ENCODE peak calls at places on chromosome 10, in nine cellular contexts. K, X, L, A, J, P, Z, I and U are unnamed samples.

GRCh38 chr10:133438711-133439273 is 14.4 kb upstream of the SPRN start:
- DNase-seq in K (peak; percentile 56), X (peak; percentile 42), L (no peak), A (peak; percentile 49), J (peak; percentile 32), P (no peak), Z (peak; percentile 38), I (peak; percentile 41), U (no peak)

GRCh38 chr10:59864141-59864962 is 42.0 kb downstream of the CCDC6 start:
- DNase-seq in K (no peak), X (no peak), L (no peak), A (no peak), J (no peak), P (no peak), Z (no peak), I (no peak), U (peak; percentile 13)

GRCh38 chr10:69952801-69953200 is 99.8 kb upstream of the MACROH2A2 start:
- DNase-seq in K (no peak), X (peak; percentile 79), L (no peak), A (no peak), J (no peak), P (no peak), Z (no peak), I (no peak), U (no peak)

GRCh38 chr10:21687994-21688301 is 153.9 kb downstream of the MLLT10 start:
- DNase-seq in K (no peak), X (no peak), L (no peak), A (no peak), J (no peak), P (no peak), Z (no peak), I (no peak), U (no peak)

GRCh38 chr10:26367771-26368170 is 70.4 kb upstream of the APBB1IP start:
- DNase-seq in K (peak; percentile 76), X (peak; percentile 28), L (peak; percentile 14), A (peak; percentile 55), J (no peak), P (peak; percentile 51), Z (no peak), I (peak; percentile 6), U (peak; percentile 31)

GRCh38 chr10:19862811-19863515 is 46.7 kb downstream of the PLXDC2 start:
- DNase-seq in K (peak; percentile 69), X (no peak), L (no peak), A (no peak), J (no peak), P (no peak), Z (no peak), I (no peak), U (no peak)

GRCh38 chr10:30510184-30510931 is 76.4 kb downstream of the MAP3K8 start:
- DNase-seq in K (peak; percentile 38), X (no peak), L (peak; percentile 73), A (peak; percentile 93), J (no peak), P (no peak), Z (no peak), I (no peak), U (no peak)

GRCh38 chr10:114271779-114272167 is 32.7 kb downstream of the VWA2 start:
- DNase-seq in K (peak; percentile 68), X (no peak), L (peak; percentile 98), A (peak; percentile 95), J (peak; percentile 7), P (peak; percentile 25), Z (no peak), I (no peak), U (no peak)

GRCh38 chr10:46557319-46558140 is 1.1 kb upstream of the GPRIN2 start:
- DNase-seq in K (no peak), X (peak; percentile 87), L (no peak), A (no peak), J (peak; percentile 69), P (peak; percentile 33), Z (peak; percentile 9), I (no peak), U (no peak)

GRCh38 chr10:99521474-99522077 is 11.2 kb upstream of the NKX2-3 start:
- DNase-seq in K (no peak), X (peak; percentile 73), L (no peak), A (no peak), J (no peak), P (no peak), Z (no peak), I (no peak), U (no peak)

GRCh38 chr10:99519690-99520039 is 13.1 kb upstream of the NKX2-3 start:
- DNase-seq in K (no peak), X (no peak), L (no peak), A (no peak), J (no peak), P (no peak), Z (no peak), I (no peak), U (no peak)

GRCh38 chr10:99522078-99522479 is 10.7 kb upstream of the NKX2-3 start:
- DNase-seq in K (no peak), X (peak; percentile 69), L (no peak), A (no peak), J (no peak), P (no peak), Z (no peak), I (no peak), U (no peak)

GRCh38 chr10:99520804-99521473 is 11.8 kb upstream of the NKX2-3 start:
- DNase-seq in K (no peak), X (no peak), L (no peak), A (no peak), J (no peak), P (no peak), Z (no peak), I (no peak), U (no peak)

GRCh38 chr10:99520040-99520803 is 12.5 kb upstream of the NKX2-3 start:
- DNase-seq in K (no peak), X (peak; percentile 52), L (no peak), A (no peak), J (no peak), P (no peak), Z (no peak), I (no peak), U (no peak)
- H3K4me3 ChIP-seq in K (no peak overlapping the region), X (no peak overlapping the region), L (no peak overlapping the region), A (no peak overlapping the region), J (no peak overlapping the region), P (no peak overlapping the region), Z (no peak overlapping the region), I (no peak overlapping the region), U (no peak overlapping the region)

DNA sequence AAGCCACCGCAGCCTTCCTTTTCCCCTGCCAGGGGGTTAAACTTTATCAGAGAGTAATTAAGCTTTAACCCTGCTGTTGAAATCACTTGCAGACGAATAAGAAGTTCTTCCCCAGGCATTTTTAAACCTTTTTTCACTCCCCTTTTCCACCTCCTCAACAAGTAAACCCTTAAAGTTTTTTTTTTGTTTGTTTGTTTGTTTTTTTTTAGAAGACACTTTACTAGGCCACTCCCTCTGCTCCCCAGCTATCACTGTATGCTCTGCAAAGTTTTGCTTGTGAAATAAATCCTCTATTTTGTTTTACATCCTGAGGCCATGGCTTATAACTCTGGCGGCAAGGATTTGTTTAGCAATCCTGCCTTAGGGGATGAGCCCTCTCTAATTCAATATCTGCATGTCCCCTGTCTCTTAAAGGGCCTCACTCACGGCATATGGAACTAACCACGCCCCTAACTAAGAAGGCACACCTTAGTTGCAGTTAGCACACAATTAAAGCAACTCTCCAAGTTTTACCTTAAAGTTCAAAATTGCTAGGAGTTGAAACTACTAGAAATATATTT is 1354.7 kb upstream of the LRRTM3 start:
- DNase-seq in K (peak; percentile 64), X (peak; percentile 4), L (no peak), A (no peak), J (no peak), P (no peak), Z (peak; percentile 46), I (no peak), U (no peak)
- H3K4me3 ChIP-seq in K (peak overlapping the region; percentile 72), X (peak overlapping the region; percentile 59), L (peak overlapping the region; percentile 86), A (no peak overlapping the region), J (peak overlapping the region; percentile 4), P (peak overlapping the region; percentile 49), Z (peak overlapping the region; percentile 83), I (no peak overlapping the region), U (no peak overlapping the region)

GRCh38 chr10:99850041-99850766 is 67.8 kb downstream of the ABCC2 start:
- DNase-seq in K (no peak), X (peak; percentile 30), L (no peak), A (no peak), J (no peak), P (no peak), Z (no peak), I (no peak), U (no peak)
- H3K4me3 ChIP-seq in K (no peak overlapping the region), X (no peak overlapping the region), L (no peak overlapping the region), A (no peak overlapping the region), J (no peak overlapping the region), P (no peak overlapping the region), Z (no peak overlapping the region), I (no peak overlapping the region), U (no peak overlapping the region)

DNA sequence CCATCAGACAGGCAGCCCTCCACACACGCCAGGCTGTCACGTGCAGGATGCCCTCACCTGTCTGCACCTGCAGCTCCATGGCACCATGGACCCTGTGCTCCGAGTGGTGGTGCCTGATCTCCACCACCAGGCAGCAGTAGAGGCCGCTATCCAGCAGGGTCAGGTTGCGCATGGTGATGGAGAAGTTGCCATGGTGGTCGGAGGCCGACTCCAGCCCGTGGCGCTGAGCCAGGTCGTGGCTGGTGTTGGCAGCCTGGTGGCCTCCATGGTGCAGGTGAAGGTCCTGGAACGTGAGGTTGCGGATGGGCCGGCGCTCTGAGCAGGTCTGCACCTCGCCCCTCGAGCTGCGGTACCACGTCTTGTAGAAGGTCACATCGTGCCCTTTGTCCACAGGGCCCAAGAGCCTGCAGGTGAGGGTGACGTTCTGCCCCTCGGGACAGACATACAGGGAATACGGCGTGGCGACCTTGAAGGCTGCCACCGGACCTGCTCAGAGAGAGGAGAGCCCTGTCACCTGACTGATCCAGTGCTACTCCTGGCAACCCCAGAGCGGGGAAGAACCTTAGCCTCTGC is 11.7 kb downstream of the VSIR start:
- DNase-seq in K (no peak), X (peak; percentile 79), L (no peak), A (no peak), J (peak; percentile 67), P (no peak), Z (no peak), I (no peak), U (no peak)
- H3K4me3 ChIP-seq in K (no peak overlapping the region), X (no peak overlapping the region), L (no peak overlapping the region), A (no peak overlapping the region), J (no peak overlapping the region), P (no peak overlapping the region), Z (no peak overlapping the region), I (no peak overlapping the region), U (no peak overlapping the region)